ENCODE peak calls at places on chromosomes 5 and 9, in ten cellular contexts. V is A549, R is transverse colon, U is IMR-90, G is gastrocnemius medialis, B is sigmoid colon, O is stomach, T is heart left ventricle, X is K562, F is prostate gland. A is an unnamed sample.

GRCh38 chr5:168680395-168680794 is 101.2 kb upstream of the PANK3 start:
- DNase-seq in V (no peak), R (no peak), U (no peak), G (no peak), B (no peak), O (no peak), T (no peak), X (no peak), F (no peak), A (no peak)

GRCh38 chr5:81906086-81906485 is 65.7 kb upstream of the ATG10 start:
- DNase-seq in V (no peak), R (no peak), U (no peak), G (no peak), B (no peak), O (no peak), T (peak; percentile 57), X (no peak), F (no peak), A (no peak)

GRCh38 chr5:14145356-14146334 is 2.5 kb downstream of the TRIO start:
- DNase-seq in V (no peak), R (no peak), U (peak; percentile 84), G (no peak), B (no peak), O (no peak), T (no peak), X (no peak), F (no peak), A (peak; percentile 32)

GRCh38 chr5:101943784-101944183 is 352.3 kb downstream of the SLCO4C1 start:
- DNase-seq in V (no peak), R (no peak), U (no peak), G (no peak), B (no peak), O (no peak), T (no peak), X (no peak), F (no peak), A (no peak)

GRCh38 chr5:127813633-127814171 is 110.5 kb downstream of the CCDC192 start:
- DNase-seq in V (peak; percentile 79), R (no peak), U (peak; percentile 91), G (no peak), B (no peak), O (no peak), T (no peak), X (no peak), F (no peak), A (no peak)

GRCh38 chr9:81789751-81790150 is 100.4 kb upstream of the TLE1 start:
- DNase-seq in V (no peak), R (no peak), U (peak; percentile 67), G (no peak), B (no peak), O (no peak), T (no peak), X (no peak), F (no peak), A (no peak)

GRCh38 chr5:32687167-32687831 is 23.8 kb upstream of the NPR3 start:
- DNase-seq in V (no peak), R (no peak), U (peak; percentile 19), G (no peak), B (no peak), O (peak; percentile 64), T (no peak), X (no peak), F (peak; percentile 32), A (peak; percentile 34)

GRCh38 chr5:13955896-13956295 is 11.4 kb upstream of the DNAH5 start:
- DNase-seq in V (no peak), R (no peak), U (peak; percentile 70), G (no peak), B (no peak), O (no peak), T (no peak), X (no peak), F (no peak), A (no peak)

GRCh38 chr9:97806721-97807120 is 46.3 kb upstream of the FOXE1 start:
- DNase-seq in V (no peak), R (no peak), U (no peak), G (no peak), B (no peak), O (no peak), T (no peak), X (no peak), F (no peak), A (no peak)

GRCh38 chr5:177447611-177448243 is 1.1 kb downstream of the PRR7 start:
- DNase-seq in V (peak; percentile 84), R (no peak), U (peak; percentile 51), G (no peak), B (peak; percentile 78), O (peak; percentile 54), T (peak; percentile 74), X (peak; percentile 48), F (no peak), A (peak; percentile 68)

GRCh38 chr5:147734839-147735238 is 47.7 kb downstream of the JAKMIP2 start:
- DNase-seq in V (no peak), R (no peak), U (no peak), G (no peak), B (no peak), O (no peak), T (no peak), X (no peak), F (no peak), A (no peak)

GRCh38 chr9:113873926-113874325 is 2.2 kb upstream of the ZNF618 start:
- DNase-seq in V (no peak), R (no peak), U (no peak), G (no peak), B (no peak), O (no peak), T (no peak), X (no peak), F (no peak), A (no peak)

GRCh38 chr9:121720992-121721350 is 69.5 kb downstream of the DAB2IP start:
- DNase-seq in V (no peak), R (no peak), U (no peak), G (no peak), B (no peak), O (no peak), T (no peak), X (no peak), F (no peak), A (no peak)

GRCh38 chr5:87020099-87020934 is 247.4 kb upstream of the RASA1 start:
- DNase-seq in V (no peak), R (peak; percentile 37), U (peak; percentile 16), G (peak; percentile 25), B (no peak), O (no peak), T (peak; percentile 71), X (no peak), F (no peak), A (peak; percentile 37)

GRCh38 chr5:86008704-86009103 is 609.0 kb upstream of the COX7C start:
- DNase-seq in V (no peak), R (no peak), U (no peak), G (no peak), B (no peak), O (no peak), T (no peak), X (no peak), F (no peak), A (no peak)

GRCh38 chr5:154755361-154756202 is at the start of gene LARP1:
- DNase-seq in V (peak; percentile 43), R (peak; percentile 42), U (peak; percentile 19), G (peak; percentile 37), B (peak; percentile 74), O (peak; percentile 51), T (peak; percentile 81), X (peak; percentile 73), F (peak; percentile 25), A (peak; percentile 63)
- TF ChIP-seq POLR2A in V (no peak), R (peak; percentile 10), U (no peak), G (peak; percentile 12), B (no peak), O (no peak), T (no peak), X (no peak), F (peak; percentile 10), A (no peak)

GRCh38 chr5:158874343-158874742 is 225.4 kb downstream of the EBF1 start:
- DNase-seq in V (no peak), R (no peak), U (no peak), G (no peak), B (no peak), O (no peak), T (no peak), X (no peak), F (no peak), A (no peak)
- H3K27ac ChIP-seq in V (no peak overlapping the region), R (no peak overlapping the region), U (no peak overlapping the region), G (peak overlapping the region; percentile 41), B (no peak overlapping the region), O (no peak overlapping the region), T (no peak overlapping the region), X (no peak overlapping the region), F (no peak overlapping the region), A (no peak overlapping the region)

DNA sequence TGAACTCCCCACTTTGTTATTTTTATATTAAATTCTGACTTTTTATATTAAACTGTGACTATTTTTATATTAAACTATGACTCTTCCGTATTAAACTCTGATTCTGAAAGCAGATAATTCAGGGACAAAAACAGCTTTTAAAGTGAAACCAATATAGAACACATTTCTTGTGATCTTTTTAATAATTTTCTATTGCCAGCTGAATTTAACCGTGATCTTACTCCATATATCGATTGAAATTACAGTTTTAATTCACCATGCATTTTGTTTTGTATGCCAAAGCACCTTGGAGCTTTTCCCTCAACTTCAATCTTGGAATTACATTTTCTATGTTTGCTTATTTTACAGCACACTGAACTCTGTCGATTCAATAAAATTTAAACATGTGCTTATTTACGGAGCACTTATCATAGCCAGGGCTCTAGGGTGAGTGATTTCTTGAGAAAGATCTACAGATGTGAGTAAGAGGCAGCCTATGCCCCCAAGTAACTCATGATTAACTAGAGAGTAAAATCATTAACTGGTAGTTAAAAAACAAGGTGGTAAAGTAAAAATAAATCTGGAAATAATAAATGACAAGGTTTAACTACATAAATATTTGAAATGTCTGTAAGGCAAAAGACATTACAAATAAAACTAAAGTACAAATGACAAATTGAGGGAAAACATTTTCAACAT is 72.9 kb upstream of the ALDH1B1 start:
- DNase-seq in V (no peak), R (no peak), U (no peak), G (no peak), B (no peak), O (no peak), T (no peak), X (no peak), F (no peak), A (no peak)
- H3K4me3 ChIP-seq in V (no peak overlapping the region), R (no peak overlapping the region), U (no peak overlapping the region), G (peak overlapping the region; percentile 1), B (peak overlapping the region; percentile 13), O (no peak overlapping the region), T (no peak overlapping the region), X (no peak overlapping the region), F (no peak overlapping the region), A (no peak overlapping the region)

DNA sequence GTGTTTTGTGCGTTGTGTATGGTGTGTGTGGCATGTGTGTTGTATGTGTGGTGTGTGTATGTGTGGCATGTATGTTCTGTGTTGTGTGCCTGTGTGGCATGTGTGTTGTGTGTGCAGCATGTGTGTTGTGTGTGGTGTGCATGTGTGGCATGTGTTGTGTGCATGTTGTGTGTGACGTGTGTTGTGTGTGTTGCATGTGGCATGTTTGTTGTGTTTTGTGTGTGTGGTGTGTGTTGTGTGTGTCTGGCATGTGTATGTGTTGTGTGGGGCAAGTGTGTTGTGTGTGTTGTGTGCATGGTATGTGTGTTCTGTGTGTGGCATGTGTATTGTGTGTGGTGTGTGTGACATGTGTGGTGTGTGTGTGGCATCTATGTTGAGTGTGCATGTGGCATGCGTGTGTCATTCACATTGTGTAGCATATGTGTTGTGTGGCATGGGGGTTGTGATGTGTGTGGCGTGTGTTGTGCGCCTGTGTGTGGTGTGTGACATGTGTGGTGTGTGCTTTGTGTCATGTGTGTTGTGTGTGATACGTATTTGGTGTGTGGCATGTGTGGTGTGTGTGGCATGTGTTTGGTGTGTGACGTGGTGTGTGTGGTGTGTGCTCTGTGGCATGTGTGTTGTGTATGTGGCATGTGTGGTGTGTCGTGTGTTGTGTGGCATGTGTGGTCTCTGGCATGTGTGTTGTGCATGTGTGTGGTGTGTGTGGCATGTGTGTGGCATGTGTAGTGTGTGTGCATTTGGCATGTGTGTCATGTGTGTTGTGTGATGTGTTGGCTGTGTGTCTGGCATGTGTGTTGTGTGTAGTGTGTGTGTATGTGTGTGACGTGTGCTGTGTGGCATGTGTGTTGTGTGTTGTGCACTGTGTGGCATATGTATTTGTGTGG is 46.6 kb upstream of the IRX4 start:
- DNase-seq in V (no peak), R (no peak), U (no peak), G (no peak), B (no peak), O (no peak), T (no peak), X (no peak), F (no peak), A (no peak)
- TF ChIP-seq POLR2A in V (no peak), R (no peak), U (no peak), G (no peak), B (no peak), O (peak; percentile 10), T (no peak), X (no peak), F (no peak), A (no peak)